ENCODE peak calls at places on chromosomes 3 and 15, in four cellular contexts. D is A549, S is K562, P is GM12878. N is an unnamed sample.

GRCh38 chr3:127002195-127003174 is 19.6 kb downstream of the PLXNA1 start:
- DNase-seq in P (no peak), D (no peak), S (peak; percentile 27), N (peak; percentile 89)

GRCh38 chr3:114714957-114715356 is 421.1 kb downstream of the TIGIT start:
- DNase-seq in D (no peak), P (no peak), S (no peak), N (no peak)

GRCh38 chr15:85890620-85890980 is 95.9 kb upstream of the KLHL25 start:
- DNase-seq in P (no peak), D (no peak), S (no peak), N (no peak)

GRCh38 chr3:149233323-149233722 is 11.7 kb upstream of the CP start:
- DNase-seq in S (peak; percentile 71), P (no peak), D (no peak), N (no peak)

GRCh38 chr3:99639579-99639978 is 1.2 kb downstream of the COL8A1 start:
- DNase-seq in P (no peak), S (no peak), D (no peak), N (peak; percentile 35)

GRCh38 chr3:123586966-123587365 is 2.1 kb upstream of the HACD2 start:
- DNase-seq in S (no peak), D (no peak), P (no peak), N (peak; percentile 40)

GRCh38 chr15:87944051-87944450 is 312.5 kb downstream of the NTRK3 start:
- DNase-seq in S (no peak), P (no peak), D (no peak), N (no peak)

GRCh38 chr15:50363612-50364011 is 8.6 kb upstream of the GABPB1 start:
- DNase-seq in S (no peak), P (no peak), D (no peak), N (no peak)

GRCh38 chr3:118932822-118933558 is 101.7 kb downstream of the IGSF11 start:
- DNase-seq in S (no peak), D (no peak), P (no peak), N (no peak)
- TF ChIP-seq ELK1 in S (no peak), D (no peak), P (no peak), N (no peak)

DNA sequence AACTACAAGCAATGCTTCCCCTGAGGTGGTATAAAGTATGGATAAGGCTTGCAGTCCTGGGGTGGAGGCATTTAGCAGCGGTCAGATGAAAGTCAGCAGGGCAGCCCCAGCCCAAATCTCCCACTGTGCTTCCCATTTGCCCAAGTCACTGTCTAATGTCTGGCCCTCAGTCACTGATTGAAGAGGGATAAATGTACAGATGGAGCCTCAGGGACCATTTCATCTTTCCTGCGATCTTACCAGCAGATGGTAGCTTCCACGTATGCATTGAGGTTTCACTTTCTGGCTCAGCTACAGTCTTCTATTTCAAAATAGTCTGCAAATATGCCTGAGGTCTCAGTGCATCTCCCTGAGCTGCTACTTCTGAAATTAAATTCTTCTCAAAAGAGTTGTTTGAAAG is 127.6 kb upstream of the P2RY1 start:
- DNase-seq in D (no peak), S (no peak), P (no peak), N (no peak)
- TF ChIP-seq RFX5 in D (no peak), S (no peak), P (no peak), N (no peak)

GRCh38 chr15:74402873-74403589 is 30.7 kb downstream of the SEMA7A start:
- DNase-seq in S (no peak), P (peak; percentile 82), D (no peak), N (no peak)

GRCh38 chr15:74402337-74402839 is 31.4 kb downstream of the SEMA7A start:
- DNase-seq in P (no peak), D (no peak), S (no peak), N (no peak)

GRCh38 chr15:74403590-74403919 is 30.2 kb downstream of the SEMA7A start:
- DNase-seq in S (no peak), P (no peak), D (no peak), N (no peak)

GRCh38 chr15:74405823-74406222 is 27.9 kb downstream of the SEMA7A start:
- DNase-seq in D (no peak), P (no peak), S (no peak), N (no peak)

GRCh38 chr15:74403981-74404563 is 29.7 kb downstream of the SEMA7A start:
- DNase-seq in D (no peak), P (peak; percentile 95), S (no peak), N (no peak)
- TF ChIP-seq ELK1 in D (no peak), P (no peak), S (no peak), N (no peak)

DNA sequence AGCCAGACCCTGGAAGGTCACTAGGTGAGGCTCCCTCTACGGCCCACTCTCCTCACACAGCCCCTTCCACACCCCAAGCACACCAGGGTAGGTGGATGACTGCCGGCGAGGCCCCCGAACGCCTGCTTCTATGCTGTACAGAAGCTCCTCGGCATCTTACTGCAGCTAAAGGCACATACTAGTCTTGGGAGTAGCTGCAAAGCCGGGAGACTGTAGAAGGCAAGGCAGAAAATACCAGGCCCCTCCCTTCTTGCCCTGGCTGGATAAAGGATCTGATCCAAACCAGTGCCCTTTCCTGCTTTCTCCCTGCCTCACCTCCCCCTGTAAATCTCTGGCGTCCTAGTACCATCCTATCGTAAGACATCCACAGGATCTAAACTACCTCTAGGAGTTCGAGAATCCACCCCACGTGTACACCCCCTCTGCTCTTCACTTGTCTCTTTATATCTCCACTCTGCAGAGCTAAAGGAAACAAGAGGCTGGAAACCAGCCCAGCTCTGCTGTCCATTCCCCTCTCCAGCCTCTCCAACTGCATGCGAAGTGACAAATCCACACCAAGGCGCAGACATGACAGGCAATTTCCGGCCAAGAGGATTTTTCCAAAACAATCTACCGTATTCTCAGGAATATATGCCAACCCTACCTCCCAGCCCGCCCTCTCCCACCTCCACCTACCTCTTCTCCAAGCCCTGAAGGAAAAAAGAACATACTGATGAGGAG is 11.8 kb downstream of the TNK2 start:
- DNase-seq in D (peak; percentile 44), S (peak; percentile 76), P (no peak), N (peak; percentile 83)
- TF ChIP-seq RFX5 in D (no peak), S (no peak), P (no peak), N (no peak)

DNA sequence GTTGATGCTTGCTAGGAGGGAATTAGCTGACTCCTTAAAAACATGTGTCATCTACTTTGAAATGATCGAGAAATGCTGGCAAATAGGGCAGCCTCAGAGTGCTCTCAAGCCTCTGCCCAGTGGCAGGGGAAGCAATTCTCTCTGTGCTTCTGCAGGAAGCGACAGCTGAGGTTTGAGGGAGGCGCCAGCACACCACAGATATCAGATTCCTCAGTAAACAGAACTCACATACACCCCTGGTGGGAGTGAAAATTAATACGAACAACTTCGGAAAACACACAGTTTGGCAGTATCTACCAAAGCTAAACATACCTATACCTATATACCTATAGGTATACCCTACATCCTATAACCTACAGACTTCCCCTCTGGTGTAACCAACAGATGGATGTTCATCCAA is 61.3 kb downstream of the NSMCE3 start:
- DNase-seq in D (peak; percentile 21), S (peak; percentile 2), P (no peak), N (no peak)
- TF ChIP-seq ELK1 in D (no peak), S (no peak), P (no peak), N (no peak)

DNA sequence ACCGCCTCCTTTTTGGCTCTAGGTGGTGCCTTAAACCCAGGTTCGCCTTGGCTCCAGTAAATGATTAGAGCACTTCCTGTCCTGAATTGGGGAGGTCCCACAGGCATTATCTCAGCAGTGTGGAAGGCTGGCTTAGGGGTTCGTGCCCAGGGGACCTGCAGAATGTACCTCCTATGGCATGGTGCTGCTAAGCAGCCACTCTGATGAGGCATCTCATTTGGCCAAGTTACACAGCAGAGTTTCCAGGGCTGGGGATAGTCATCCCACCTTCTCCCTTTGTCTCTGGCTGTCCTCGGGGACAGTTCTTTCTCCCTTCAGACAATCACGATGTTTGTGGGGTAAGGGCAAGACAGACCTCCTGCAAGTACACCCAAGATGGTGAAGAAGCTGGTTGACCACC is 371.2 kb downstream of the VPS13C start:
- DNase-seq in S (peak; percentile 6), P (no peak), D (no peak), N (no peak)
- TF ChIP-seq RFX5 in S (no peak), P (no peak), D (no peak), N (no peak)